ENCODE peak calls at places on chromosomes 16 and 17, in four cellular contexts. U is A549, G is GM12878, K is SK-N-SH. T is an unnamed sample.

GRCh38 chr17:11404431-11404830 is 163.4 kb downstream of the SHISA6 start:
- DNase-seq in U (no peak), G (no peak), K (no peak), T (no peak)

GRCh38 chr16:87931504-87931903 is 4.8 kb downstream of the CA5A start:
- DNase-seq in U (no peak), G (no peak), K (peak; percentile 52), T (peak; percentile 74)

GRCh38 chr16:19711643-19712042 is 6.4 kb downstream of the KNOP1 start:
- DNase-seq in U (no peak), G (no peak), K (no peak), T (no peak)

GRCh38 chr17:6643460-6644125 is 2.7 kb downstream of the TXNDC17 start:
- DNase-seq in U (no peak), G (no peak), K (no peak), T (no peak)

GRCh38 chr16:81401035-81401950 is 43.3 kb upstream of the CMIP start:
- DNase-seq in U (peak; percentile 97), G (no peak), K (no peak), T (peak; percentile 56)

GRCh38 chr17:4305224-4305623 is 41.4 kb upstream of the ANKFY1 start:
- DNase-seq in U (no peak), G (no peak), K (no peak), T (no peak)

GRCh38 chr16:57000271-57001025 is 11.1 kb downstream of the NLRC5 start:
- DNase-seq in U (peak; percentile 61), G (peak; percentile 87), K (no peak), T (no peak)

GRCh38 chr17:66531826-66532439 is 229.5 kb downstream of the PRKCA start:
- DNase-seq in U (no peak), G (no peak), K (no peak), T (no peak)

GRCh38 chr16:278863-279366 is 1.5 kb upstream of the ARHGDIG start:
- DNase-seq in U (peak; percentile 80), G (peak; percentile 8), K (no peak), T (no peak)

GRCh38 chr17:78797691-78798585 is 15.9 kb upstream of the CYTH1 start:
- DNase-seq in U (no peak), G (no peak), K (no peak), T (no peak)

GRCh38 chr17:29008591-29008990 is 2.8 kb upstream of the SEZ6 start:
- DNase-seq in U (no peak), G (no peak), K (no peak), T (no peak)

GRCh38 chr17:3004925-3005324 is 58.5 kb downstream of the OR1D5 start:
- DNase-seq in U (no peak), G (no peak), K (peak; percentile 62), T (no peak)

GRCh38 chr17:56913000-56913866 is 616 bp downstream of the TRIM25 start:
- DNase-seq in U (no peak), G (no peak), K (peak; percentile 73), T (peak; percentile 36)

GRCh38 chr17:50947844-50948514 is 81.8 kb upstream of the TOB1 start:
- DNase-seq in U (peak; percentile 89), G (no peak), K (peak; percentile 91), T (peak; percentile 53)

GRCh38 chr16:88533945-88534641 is 36.1 kb upstream of the ZC3H18 start:
- DNase-seq in U (peak; percentile 76), G (no peak), K (peak; percentile 78), T (no peak)

GRCh38 chr16:65121870-65122723 is at the start of gene CDH11:
- DNase-seq in U (no peak), G (no peak), K (peak; percentile 82), T (no peak)

GRCh38 chr16:9136596-9136995 is 45.2 kb downstream of the HAPSTR1 start:
- DNase-seq in U (no peak), G (no peak), K (no peak), T (no peak)

GRCh38 chr17:6654816-6655731 is 3.5 kb downstream of the C17orf100 start:
- DNase-seq in U (no peak), G (no peak), K (no peak), T (no peak)

GRCh38 chr17:35082073-35082657 is 18.7 kb upstream of the RFFL start:
- DNase-seq in U (no peak), G (no peak), K (peak; percentile 51), T (no peak)

GRCh38 chr17:77489239-77489897 is 348.6 kb downstream of the SEC14L1 start:
- DNase-seq in U (no peak), G (no peak), K (no peak), T (no peak)

GRCh38 chr16:56277040-56277439 is 85.8 kb downstream of the GNAO1 start:
- DNase-seq in U (peak; percentile 16), G (no peak), K (peak; percentile 55), T (no peak)

GRCh38 chr16:75320435-75320834 is 69.0 kb upstream of the BCAR1 start:
- DNase-seq in U (no peak), G (no peak), K (no peak), T (no peak)

GRCh38 chr17:55527520-55528118 is 16.4 kb upstream of the SMIM36 start:
- DNase-seq in U (peak; percentile 71), G (no peak), K (peak; percentile 74), T (no peak)

GRCh38 chr17:4541041-4541327 is 14.2 kb downstream of the MYBBP1A start:
- DNase-seq in U (no peak), G (no peak), K (no peak), T (no peak)

GRCh38 chr17:32931686-32932085 is 3.7 kb downstream of the TMEM98 start:
- DNase-seq in U (no peak), G (no peak), K (no peak), T (no peak)

GRCh38 chr17:39926588-39927100 is 757 bp downstream of the ORMDL3 start:
- DNase-seq in U (no peak), G (no peak), K (peak; percentile 69), T (peak; percentile 66)

GRCh38 chr17:77173104-77173503 is 32.3 kb downstream of the SEC14L1 start:
- DNase-seq in U (no peak), G (no peak), K (no peak), T (no peak)

GRCh38 chr17:9843152-9844010 is 17.7 kb downstream of the GLP2R start:
- DNase-seq in U (peak; percentile 79), G (no peak), K (no peak), T (no peak)
- TF ChIP-seq RCOR1 in U (no peak), G (no peak), K (no peak), T (no peak)

DNA sequence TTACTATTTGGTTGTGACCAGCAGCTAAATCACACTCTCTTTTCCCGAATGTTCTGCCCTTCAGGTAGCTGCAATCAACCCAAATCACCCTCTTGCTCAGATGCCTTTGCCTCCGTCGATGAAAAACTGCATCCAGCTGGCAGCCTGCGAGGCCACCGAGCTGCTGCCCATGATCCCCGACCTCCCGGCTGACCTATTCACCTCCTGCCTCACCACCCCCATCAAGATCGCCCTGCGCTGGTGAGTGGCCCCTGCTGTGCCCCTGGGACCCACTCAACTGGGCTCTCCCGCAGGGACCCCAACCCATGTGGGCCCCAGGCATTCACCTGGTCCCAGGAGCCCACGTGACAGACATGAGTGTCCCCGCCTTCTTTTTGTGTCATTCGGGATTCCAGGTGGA is 209.3 kb downstream of the RPTOR start:
- DNase-seq in U (no peak), G (no peak), K (no peak), T (no peak)
- TF ChIP-seq MAX in U (no peak), G (no peak), K (no peak), T (no peak)

GRCh38 chr16:73053379-73054130 is 5.6 kb upstream of the ZFHX3 start:
- DNase-seq in U (peak; percentile 94), G (no peak), K (peak; percentile 52), T (no peak)
- TF ChIP-seq RCOR1 in U (no peak), G (no peak), K (no peak), T (no peak)

GRCh38 chr17:80694992-80695912 is 150.6 kb downstream of the RPTOR start:
- DNase-seq in U (no peak), G (no peak), K (no peak), T (no peak)
- TF ChIP-seq MAX in U (no peak), G (no peak), K (no peak), T (no peak)

GRCh38 chr17:38705803-38706624 is 941 bp downstream of the MLLT6 start:
- DNase-seq in U (peak; percentile 56), G (no peak), K (peak; percentile 81), T (peak; percentile 56)
- TF ChIP-seq RCOR1 in U (no peak), G (no peak), K (no peak), T (no peak)

GRCh38 chr17:36461330-36462110 is 25.0 kb upstream of the ZNHIT3 start:
- DNase-seq in U (no peak), G (no peak), K (no peak), T (no peak)

GRCh38 chr17:36460265-36460937 is 26.1 kb upstream of the ZNHIT3 start:
- DNase-seq in U (no peak), G (no peak), K (no peak), T (no peak)

GRCh38 chr17:36464765-36465088 is 21.8 kb upstream of the ZNHIT3 start:
- DNase-seq in U (no peak), G (no peak), K (no peak), T (no peak)

GRCh38 chr17:36459601-36460000 is 26.9 kb upstream of the ZNHIT3 start:
- DNase-seq in U (no peak), G (no peak), K (no peak), T (no peak)

GRCh38 chr17:36463916-36464764 is 22.3 kb upstream of the ZNHIT3 start:
- DNase-seq in U (peak; percentile 76), G (no peak), K (no peak), T (peak; percentile 95)
- TF ChIP-seq MAX in U (peak; percentile 28), G (no peak), K (no peak), T (peak; percentile 59)

DNA sequence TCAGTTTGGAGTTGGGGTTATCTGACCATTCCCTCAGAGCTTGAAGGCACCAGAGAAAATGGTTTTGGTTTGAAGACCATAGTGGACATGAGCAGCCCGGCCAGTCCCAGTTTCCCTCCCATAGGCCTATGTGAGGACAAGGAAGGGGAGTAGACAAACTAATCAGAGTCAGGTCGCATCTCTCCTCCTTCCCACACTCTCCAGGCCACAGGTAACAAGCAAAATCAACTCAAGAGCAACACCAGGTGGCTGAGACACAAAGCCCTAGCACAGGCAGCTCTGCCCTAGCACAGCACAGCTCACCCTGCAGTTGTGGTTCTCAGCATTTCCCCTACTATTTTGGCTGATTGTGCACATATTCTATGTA is 7.2 kb downstream of the SUPT4H1 start:
- DNase-seq in U (no peak), G (peak; percentile 62), K (no peak), T (no peak)
- TF ChIP-seq RCOR1 in U (no peak), G (no peak), K (no peak), T (no peak)

GRCh38 chr17:17670701-17671319 is 10.4 kb upstream of the RAI1 start:
- DNase-seq in U (no peak), G (no peak), K (no peak), T (no peak)

GRCh38 chr17:17668358-17668757 is 12.9 kb upstream of the RAI1 start:
- DNase-seq in U (no peak), G (no peak), K (no peak), T (no peak)

GRCh38 chr17:17669851-17670232 is 11.4 kb upstream of the RAI1 start:
- DNase-seq in U (no peak), G (no peak), K (no peak), T (no peak)

GRCh38 chr17:17667947-17668346 is 13.3 kb upstream of the RAI1 start:
- DNase-seq in U (no peak), G (no peak), K (no peak), T (no peak)

GRCh38 chr17:17669081-17669850 is 12.0 kb upstream of the RAI1 start:
- DNase-seq in U (no peak), G (no peak), K (peak; percentile 67), T (no peak)
- TF ChIP-seq MAX in U (no peak), G (no peak), K (no peak), T (no peak)

GRCh38 chr16:62615526-62615925 is 579.3 kb upstream of the CDH8 start:
- DNase-seq in U (no peak), G (no peak), K (no peak), T (no peak)
- TF ChIP-seq RCOR1 in U (no peak), G (no peak), K (no peak), T (no peak)